ENCODE peak calls at places on chromosomes 2 and 18, in ten cellular contexts. One of them, this sample, is unnamed.

GRCh38 chr2:105865222-105865913 is 120.7 kb downstream of the NCK2 start:
- DNase-seq in nephron progenitor cell: no peak
- DNase-seq in GM04504: peak
- DNase-seq in pons: no peak
- DNase-seq in activated T-helper 1 cell treated with anti-CD3 and anti-CD28 coated beads, Interleukin-2, amount 50 U/mL, for 16 hours: no peak
- DNase-seq in activated CD4-positive, alpha-beta T cell treated with anti-CD3 and anti-CD28 coated beads for 36 hours: peak
- DNase-seq in fibroblast of pulmonary artery: peak
- DNase-seq in GM13977: no peak
- DNase-seq in stimulated activated CD8-positive, alpha-beta memory T cell treated with anti-CD3 and anti-CD28 coated beads, Interleukin-15, amount 100 ng/mL, for 1 hour: no peak
- DNase-seq in lung microvascular endothelial cell: no peak
- DNase-seq in this sample: no peak

GRCh38 chr2:30934071-30934470 is 126.8 kb upstream of the CAPN13 start:
- DNase-seq in nephron progenitor cell: no peak
- DNase-seq in GM04504: no peak
- DNase-seq in pons: no peak
- DNase-seq in activated T-helper 1 cell treated with anti-CD3 and anti-CD28 coated beads, Interleukin-2, amount 50 U/mL, for 16 hours: no peak
- DNase-seq in activated CD4-positive, alpha-beta T cell treated with anti-CD3 and anti-CD28 coated beads for 36 hours: no peak
- DNase-seq in fibroblast of pulmonary artery: no peak
- DNase-seq in GM13977: no peak
- DNase-seq in stimulated activated CD8-positive, alpha-beta memory T cell treated with anti-CD3 and anti-CD28 coated beads, Interleukin-15, amount 100 ng/mL, for 1 hour: no peak
- DNase-seq in lung microvascular endothelial cell: no peak
- DNase-seq in this sample: no peak

GRCh38 chr18:28584726-28585125 is 407.8 kb upstream of the CDH2 start:
- DNase-seq in nephron progenitor cell: peak
- DNase-seq in GM04504: peak
- DNase-seq in pons: no peak
- DNase-seq in activated T-helper 1 cell treated with anti-CD3 and anti-CD28 coated beads, Interleukin-2, amount 50 U/mL, for 16 hours: no peak
- DNase-seq in activated CD4-positive, alpha-beta T cell treated with anti-CD3 and anti-CD28 coated beads for 36 hours: no peak
- DNase-seq in fibroblast of pulmonary artery: peak
- DNase-seq in GM13977: no peak
- DNase-seq in stimulated activated CD8-positive, alpha-beta memory T cell treated with anti-CD3 and anti-CD28 coated beads, Interleukin-15, amount 100 ng/mL, for 1 hour: no peak
- DNase-seq in lung microvascular endothelial cell: no peak
- DNase-seq in this sample: peak

GRCh38 chr2:219743548-219743947 is 116.1 kb downstream of the SLC4A3 start:
- DNase-seq in nephron progenitor cell: no peak
- DNase-seq in GM04504: no peak
- DNase-seq in pons: no peak
- DNase-seq in activated T-helper 1 cell treated with anti-CD3 and anti-CD28 coated beads, Interleukin-2, amount 50 U/mL, for 16 hours: no peak
- DNase-seq in activated CD4-positive, alpha-beta T cell treated with anti-CD3 and anti-CD28 coated beads for 36 hours: no peak
- DNase-seq in fibroblast of pulmonary artery: no peak
- DNase-seq in GM13977: no peak
- DNase-seq in stimulated activated CD8-positive, alpha-beta memory T cell treated with anti-CD3 and anti-CD28 coated beads, Interleukin-15, amount 100 ng/mL, for 1 hour: no peak
- DNase-seq in lung microvascular endothelial cell: no peak
- DNase-seq in this sample: no peak

GRCh38 chr2:111227716-111228141 is 107.0 kb downstream of the BCL2L11 start:
- DNase-seq in nephron progenitor cell: no peak
- DNase-seq in GM04504: peak
- DNase-seq in pons: no peak
- DNase-seq in activated T-helper 1 cell treated with anti-CD3 and anti-CD28 coated beads, Interleukin-2, amount 50 U/mL, for 16 hours: no peak
- DNase-seq in activated CD4-positive, alpha-beta T cell treated with anti-CD3 and anti-CD28 coated beads for 36 hours: no peak
- DNase-seq in fibroblast of pulmonary artery: peak
- DNase-seq in GM13977: no peak
- DNase-seq in stimulated activated CD8-positive, alpha-beta memory T cell treated with anti-CD3 and anti-CD28 coated beads, Interleukin-15, amount 100 ng/mL, for 1 hour: no peak
- DNase-seq in lung microvascular endothelial cell: peak
- DNase-seq in this sample: no peak

GRCh38 chr2:199460101-199460671 is 2.4 kb upstream of the SATB2 start:
- DNase-seq in nephron progenitor cell: no peak
- DNase-seq in GM04504: no peak
- DNase-seq in pons: no peak
- DNase-seq in activated T-helper 1 cell treated with anti-CD3 and anti-CD28 coated beads, Interleukin-2, amount 50 U/mL, for 16 hours: no peak
- DNase-seq in activated CD4-positive, alpha-beta T cell treated with anti-CD3 and anti-CD28 coated beads for 36 hours: no peak
- DNase-seq in fibroblast of pulmonary artery: peak
- DNase-seq in GM13977: peak
- DNase-seq in stimulated activated CD8-positive, alpha-beta memory T cell treated with anti-CD3 and anti-CD28 coated beads, Interleukin-15, amount 100 ng/mL, for 1 hour: no peak
- DNase-seq in lung microvascular endothelial cell: no peak
- DNase-seq in this sample: no peak

GRCh38 chr2:38386831-38387230 is 9.8 kb upstream of the ATL2 start:
- DNase-seq in nephron progenitor cell: no peak
- DNase-seq in GM04504: no peak
- DNase-seq in pons: no peak
- DNase-seq in activated T-helper 1 cell treated with anti-CD3 and anti-CD28 coated beads, Interleukin-2, amount 50 U/mL, for 16 hours: no peak
- DNase-seq in activated CD4-positive, alpha-beta T cell treated with anti-CD3 and anti-CD28 coated beads for 36 hours: no peak
- DNase-seq in fibroblast of pulmonary artery: no peak
- DNase-seq in GM13977: no peak
- DNase-seq in stimulated activated CD8-positive, alpha-beta memory T cell treated with anti-CD3 and anti-CD28 coated beads, Interleukin-15, amount 100 ng/mL, for 1 hour: no peak
- DNase-seq in lung microvascular endothelial cell: no peak
- DNase-seq in this sample: no peak

GRCh38 chr2:136049991-136050573 is 64.7 kb upstream of the DARS1 start:
- DNase-seq in nephron progenitor cell: no peak
- DNase-seq in GM04504: no peak
- DNase-seq in pons: peak
- DNase-seq in activated T-helper 1 cell treated with anti-CD3 and anti-CD28 coated beads, Interleukin-2, amount 50 U/mL, for 16 hours: no peak
- DNase-seq in activated CD4-positive, alpha-beta T cell treated with anti-CD3 and anti-CD28 coated beads for 36 hours: no peak
- DNase-seq in fibroblast of pulmonary artery: no peak
- DNase-seq in GM13977: no peak
- DNase-seq in stimulated activated CD8-positive, alpha-beta memory T cell treated with anti-CD3 and anti-CD28 coated beads, Interleukin-15, amount 100 ng/mL, for 1 hour: no peak
- DNase-seq in lung microvascular endothelial cell: no peak
- DNase-seq in this sample: no peak

GRCh38 chr18:12726774-12727550 is 24.1 kb downstream of the PSMG2 start:
- DNase-seq in nephron progenitor cell: peak
- DNase-seq in GM04504: peak
- DNase-seq in pons: peak
- DNase-seq in activated T-helper 1 cell treated with anti-CD3 and anti-CD28 coated beads, Interleukin-2, amount 50 U/mL, for 16 hours: no peak
- DNase-seq in activated CD4-positive, alpha-beta T cell treated with anti-CD3 and anti-CD28 coated beads for 36 hours: peak
- DNase-seq in fibroblast of pulmonary artery: peak
- DNase-seq in GM13977: peak
- DNase-seq in stimulated activated CD8-positive, alpha-beta memory T cell treated with anti-CD3 and anti-CD28 coated beads, Interleukin-15, amount 100 ng/mL, for 1 hour: peak
- DNase-seq in lung microvascular endothelial cell: peak
- DNase-seq in this sample: peak

GRCh38 chr2:176657391-176657790 is 388.1 kb downstream of the MTX2 start:
- DNase-seq in nephron progenitor cell: no peak
- DNase-seq in GM04504: no peak
- DNase-seq in pons: no peak
- DNase-seq in activated T-helper 1 cell treated with anti-CD3 and anti-CD28 coated beads, Interleukin-2, amount 50 U/mL, for 16 hours: no peak
- DNase-seq in activated CD4-positive, alpha-beta T cell treated with anti-CD3 and anti-CD28 coated beads for 36 hours: no peak
- DNase-seq in fibroblast of pulmonary artery: no peak
- DNase-seq in GM13977: no peak
- DNase-seq in stimulated activated CD8-positive, alpha-beta memory T cell treated with anti-CD3 and anti-CD28 coated beads, Interleukin-15, amount 100 ng/mL, for 1 hour: no peak
- DNase-seq in lung microvascular endothelial cell: no peak
- DNase-seq in this sample: no peak

GRCh38 chr2:175931751-175932295 is 70.2 kb downstream of the LNPK start:
- DNase-seq in nephron progenitor cell: no peak
- DNase-seq in GM04504: peak
- DNase-seq in pons: no peak
- DNase-seq in activated T-helper 1 cell treated with anti-CD3 and anti-CD28 coated beads, Interleukin-2, amount 50 U/mL, for 16 hours: no peak
- DNase-seq in activated CD4-positive, alpha-beta T cell treated with anti-CD3 and anti-CD28 coated beads for 36 hours: no peak
- DNase-seq in fibroblast of pulmonary artery: peak
- DNase-seq in GM13977: no peak
- DNase-seq in stimulated activated CD8-positive, alpha-beta memory T cell treated with anti-CD3 and anti-CD28 coated beads, Interleukin-15, amount 100 ng/mL, for 1 hour: no peak
- DNase-seq in lung microvascular endothelial cell: no peak
- DNase-seq in this sample: peak

GRCh38 chr18:62226047-62226446 is 39.0 kb downstream of the RELCH start:
- DNase-seq in nephron progenitor cell: no peak
- DNase-seq in GM04504: no peak
- DNase-seq in pons: no peak
- DNase-seq in activated T-helper 1 cell treated with anti-CD3 and anti-CD28 coated beads, Interleukin-2, amount 50 U/mL, for 16 hours: no peak
- DNase-seq in activated CD4-positive, alpha-beta T cell treated with anti-CD3 and anti-CD28 coated beads for 36 hours: no peak
- DNase-seq in fibroblast of pulmonary artery: no peak
- DNase-seq in GM13977: no peak
- DNase-seq in stimulated activated CD8-positive, alpha-beta memory T cell treated with anti-CD3 and anti-CD28 coated beads, Interleukin-15, amount 100 ng/mL, for 1 hour: no peak
- DNase-seq in lung microvascular endothelial cell: no peak
- DNase-seq in this sample: no peak

GRCh38 chr2:144143294-144144092 is 376.4 kb downstream of the ZEB2 start:
- DNase-seq in nephron progenitor cell: no peak
- DNase-seq in GM04504: no peak
- DNase-seq in pons: peak
- DNase-seq in activated T-helper 1 cell treated with anti-CD3 and anti-CD28 coated beads, Interleukin-2, amount 50 U/mL, for 16 hours: no peak
- DNase-seq in activated CD4-positive, alpha-beta T cell treated with anti-CD3 and anti-CD28 coated beads for 36 hours: no peak
- DNase-seq in fibroblast of pulmonary artery: no peak
- DNase-seq in GM13977: no peak
- DNase-seq in stimulated activated CD8-positive, alpha-beta memory T cell treated with anti-CD3 and anti-CD28 coated beads, Interleukin-15, amount 100 ng/mL, for 1 hour: no peak
- DNase-seq in lung microvascular endothelial cell: no peak
- DNase-seq in this sample: no peak

GRCh38 chr18:41989508-41989907 is 34.5 kb downstream of the PIK3C3 start:
- DNase-seq in nephron progenitor cell: no peak
- DNase-seq in GM04504: no peak
- DNase-seq in pons: no peak
- DNase-seq in activated T-helper 1 cell treated with anti-CD3 and anti-CD28 coated beads, Interleukin-2, amount 50 U/mL, for 16 hours: no peak
- DNase-seq in activated CD4-positive, alpha-beta T cell treated with anti-CD3 and anti-CD28 coated beads for 36 hours: no peak
- DNase-seq in fibroblast of pulmonary artery: no peak
- DNase-seq in GM13977: no peak
- DNase-seq in stimulated activated CD8-positive, alpha-beta memory T cell treated with anti-CD3 and anti-CD28 coated beads, Interleukin-15, amount 100 ng/mL, for 1 hour: no peak
- DNase-seq in lung microvascular endothelial cell: no peak
- DNase-seq in this sample: no peak

GRCh38 chr2:71934595-71935263 is 212.9 kb downstream of the CYP26B1 start:
- DNase-seq in nephron progenitor cell: no peak
- DNase-seq in GM04504: peak
- DNase-seq in pons: no peak
- DNase-seq in activated T-helper 1 cell treated with anti-CD3 and anti-CD28 coated beads, Interleukin-2, amount 50 U/mL, for 16 hours: no peak
- DNase-seq in activated CD4-positive, alpha-beta T cell treated with anti-CD3 and anti-CD28 coated beads for 36 hours: no peak
- DNase-seq in fibroblast of pulmonary artery: peak
- DNase-seq in GM13977: peak
- DNase-seq in stimulated activated CD8-positive, alpha-beta memory T cell treated with anti-CD3 and anti-CD28 coated beads, Interleukin-15, amount 100 ng/mL, for 1 hour: no peak
- DNase-seq in lung microvascular endothelial cell: no peak
- DNase-seq in this sample: no peak

GRCh38 chr2:28333606-28334526 is 58.8 kb upstream of the FOSL2 start:
- DNase-seq in nephron progenitor cell: no peak
- DNase-seq in GM04504: no peak
- DNase-seq in pons: no peak
- DNase-seq in activated T-helper 1 cell treated with anti-CD3 and anti-CD28 coated beads, Interleukin-2, amount 50 U/mL, for 16 hours: no peak
- DNase-seq in activated CD4-positive, alpha-beta T cell treated with anti-CD3 and anti-CD28 coated beads for 36 hours: no peak
- DNase-seq in fibroblast of pulmonary artery: no peak
- DNase-seq in GM13977: no peak
- DNase-seq in stimulated activated CD8-positive, alpha-beta memory T cell treated with anti-CD3 and anti-CD28 coated beads, Interleukin-15, amount 100 ng/mL, for 1 hour: no peak
- DNase-seq in lung microvascular endothelial cell: no peak
- DNase-seq in this sample: no peak

GRCh38 chr18:56322403-56322802 is 316.0 kb downstream of the TXNL1 start:
- DNase-seq in nephron progenitor cell: peak
- DNase-seq in GM04504: no peak
- DNase-seq in pons: no peak
- DNase-seq in activated T-helper 1 cell treated with anti-CD3 and anti-CD28 coated beads, Interleukin-2, amount 50 U/mL, for 16 hours: no peak
- DNase-seq in activated CD4-positive, alpha-beta T cell treated with anti-CD3 and anti-CD28 coated beads for 36 hours: no peak
- DNase-seq in fibroblast of pulmonary artery: no peak
- DNase-seq in GM13977: no peak
- DNase-seq in stimulated activated CD8-positive, alpha-beta memory T cell treated with anti-CD3 and anti-CD28 coated beads, Interleukin-15, amount 100 ng/mL, for 1 hour: no peak
- DNase-seq in lung microvascular endothelial cell: no peak
- DNase-seq in this sample: no peak

GRCh38 chr2:151032741-151033152 is 228.9 kb downstream of the RBM43 start:
- DNase-seq in nephron progenitor cell: no peak
- DNase-seq in GM04504: peak
- DNase-seq in pons: no peak
- DNase-seq in activated T-helper 1 cell treated with anti-CD3 and anti-CD28 coated beads, Interleukin-2, amount 50 U/mL, for 16 hours: no peak
- DNase-seq in activated CD4-positive, alpha-beta T cell treated with anti-CD3 and anti-CD28 coated beads for 36 hours: no peak
- DNase-seq in fibroblast of pulmonary artery: peak
- DNase-seq in GM13977: no peak
- DNase-seq in stimulated activated CD8-positive, alpha-beta memory T cell treated with anti-CD3 and anti-CD28 coated beads, Interleukin-15, amount 100 ng/mL, for 1 hour: no peak
- DNase-seq in lung microvascular endothelial cell: no peak
- DNase-seq in this sample: peak

GRCh38 chr18:79360933-79361332 is 34.8 kb upstream of the NFATC1 start:
- DNase-seq in nephron progenitor cell: no peak
- DNase-seq in GM04504: no peak
- DNase-seq in pons: no peak
- DNase-seq in activated T-helper 1 cell treated with anti-CD3 and anti-CD28 coated beads, Interleukin-2, amount 50 U/mL, for 16 hours: no peak
- DNase-seq in activated CD4-positive, alpha-beta T cell treated with anti-CD3 and anti-CD28 coated beads for 36 hours: no peak
- DNase-seq in fibroblast of pulmonary artery: no peak
- DNase-seq in GM13977: no peak
- DNase-seq in stimulated activated CD8-positive, alpha-beta memory T cell treated with anti-CD3 and anti-CD28 coated beads, Interleukin-15, amount 100 ng/mL, for 1 hour: no peak
- DNase-seq in lung microvascular endothelial cell: no peak
- DNase-seq in this sample: no peak

GRCh38 chr2:20352230-20353216 is 1.9 kb upstream of the PUM2 start:
- DNase-seq in nephron progenitor cell: no peak
- DNase-seq in GM04504: no peak
- DNase-seq in pons: no peak
- DNase-seq in activated T-helper 1 cell treated with anti-CD3 and anti-CD28 coated beads, Interleukin-2, amount 50 U/mL, for 16 hours: no peak
- DNase-seq in activated CD4-positive, alpha-beta T cell treated with anti-CD3 and anti-CD28 coated beads for 36 hours: no peak
- DNase-seq in fibroblast of pulmonary artery: no peak
- DNase-seq in GM13977: no peak
- DNase-seq in stimulated activated CD8-positive, alpha-beta memory T cell treated with anti-CD3 and anti-CD28 coated beads, Interleukin-15, amount 100 ng/mL, for 1 hour: no peak
- DNase-seq in lung microvascular endothelial cell: no peak
- DNase-seq in this sample: peak

GRCh38 chr2:237888389-237888788 is 29.0 kb downstream of the RAMP1 start:
- DNase-seq in nephron progenitor cell: no peak
- DNase-seq in GM04504: peak
- DNase-seq in pons: no peak
- DNase-seq in activated T-helper 1 cell treated with anti-CD3 and anti-CD28 coated beads, Interleukin-2, amount 50 U/mL, for 16 hours: no peak
- DNase-seq in activated CD4-positive, alpha-beta T cell treated with anti-CD3 and anti-CD28 coated beads for 36 hours: no peak
- DNase-seq in fibroblast of pulmonary artery: peak
- DNase-seq in GM13977: no peak
- DNase-seq in stimulated activated CD8-positive, alpha-beta memory T cell treated with anti-CD3 and anti-CD28 coated beads, Interleukin-15, amount 100 ng/mL, for 1 hour: no peak
- DNase-seq in lung microvascular endothelial cell: peak
- DNase-seq in this sample: peak

GRCh38 chr2:192500550-192501200 is 305.9 kb upstream of the TMEFF2 start:
- DNase-seq in nephron progenitor cell: no peak
- DNase-seq in GM04504: no peak
- DNase-seq in pons: no peak
- DNase-seq in activated T-helper 1 cell treated with anti-CD3 and anti-CD28 coated beads, Interleukin-2, amount 50 U/mL, for 16 hours: no peak
- DNase-seq in activated CD4-positive, alpha-beta T cell treated with anti-CD3 and anti-CD28 coated beads for 36 hours: peak
- DNase-seq in fibroblast of pulmonary artery: peak
- DNase-seq in GM13977: no peak
- DNase-seq in stimulated activated CD8-positive, alpha-beta memory T cell treated with anti-CD3 and anti-CD28 coated beads, Interleukin-15, amount 100 ng/mL, for 1 hour: no peak
- DNase-seq in lung microvascular endothelial cell: no peak
- DNase-seq in this sample: peak

This sample was measured in hepatocyte.